ENCODE peak calls at places on chromosomes 6 and 20, in nine cellular contexts. T is stomach, Q is pancreas, F is coronary artery, G is mucosa of descending colon, W is GM20000, D is astrocyte of the spinal cord, Y is fibroblast of lung, O is heart right ventricle. C is an unnamed sample.

GRCh38 chr6:37487891-37488290 is 11.8 kb downstream of the CCDC167 start:
- DNase-seq in T (no peak), Q (peak), F (no peak), G (no peak), W (no peak), D (no peak), Y (no peak), O (no peak), C (no peak)

GRCh38 chr6:155224031-155224451 is 39.8 kb upstream of the CLDN20 start:
- DNase-seq in T (no peak), Q (no peak), F (no peak), G (no peak), W (peak), D (peak), Y (peak), O (no peak), C (no peak)

GRCh38 chr20:2692036-2692885 is at the start of gene EBF4:
- DNase-seq in T (peak), Q (peak), F (no peak), G (no peak), W (peak), D (no peak), Y (peak), O (peak), C (no peak)

GRCh38 chr6:74068945-74069570 is 373.1 kb downstream of the CD109 start:
- DNase-seq in T (no peak), Q (peak), F (no peak), G (no peak), W (no peak), D (peak), Y (peak), O (no peak), C (no peak)

GRCh38 chr6:166604911-166605310 is 18.4 kb upstream of the RAMACL start:
- DNase-seq in T (no peak), Q (no peak), F (no peak), G (no peak), W (no peak), D (no peak), Y (no peak), O (no peak), C (no peak)

GRCh38 chr20:55095745-55096450 is 620.5 kb downstream of the DOK5 start:
- DNase-seq in T (no peak), Q (no peak), F (no peak), G (no peak), W (no peak), D (no peak), Y (peak), O (no peak), C (no peak)

GRCh38 chr20:37202267-37202943 is 23.1 kb upstream of the MROH8 start:
- DNase-seq in T (no peak), Q (no peak), F (no peak), G (peak), W (no peak), D (peak), Y (peak), O (no peak), C (peak)

GRCh38 chr6:123091896-123092271 is 95.8 kb downstream of the CLVS2 start:
- DNase-seq in T (no peak), Q (no peak), F (no peak), G (no peak), W (no peak), D (no peak), Y (no peak), O (no peak), C (no peak)

GRCh38 chr6:44593539-44593944 is 206.0 kb downstream of the CDC5L start:
- DNase-seq in T (peak), Q (no peak), F (no peak), G (peak), W (peak), D (peak), Y (peak), O (no peak), C (no peak)

GRCh38 chr6:14799928-14800327 is 445.9 kb upstream of the JARID2 start:
- DNase-seq in T (peak), Q (no peak), F (no peak), G (peak), W (peak), D (peak), Y (peak), O (peak), C (no peak)

GRCh38 chr6:52576054-52576391 is 837 bp downstream of the TRAM2 start:
- DNase-seq in T (no peak), Q (no peak), F (no peak), G (no peak), W (no peak), D (no peak), Y (no peak), O (no peak), C (no peak)

GRCh38 chr20:38728911-38729642 is 4.8 kb downstream of the SLC32A1 start:
- DNase-seq in T (no peak), Q (no peak), F (no peak), G (no peak), W (peak), D (no peak), Y (no peak), O (no peak), C (no peak)

GRCh38 chr20:21048841-21049273 is 57.3 kb downstream of the LINC00237 start:
- DNase-seq in T (peak), Q (peak), F (no peak), G (peak), W (peak), D (no peak), Y (no peak), O (no peak), C (no peak)

GRCh38 chr6:33215761-33216649 is 7.7 kb downstream of the RING1 start:
- DNase-seq in T (no peak), Q (peak), F (no peak), G (no peak), W (no peak), D (no peak), Y (no peak), O (no peak), C (no peak)

GRCh38 chr6:116616757-116617093 is 446 bp downstream of the RSPH4A start:
- DNase-seq in T (no peak), Q (peak), F (peak), G (peak), W (peak), D (no peak), Y (peak), O (peak), C (no peak)

GRCh38 chr20:44642203-44643153 is 9.0 kb downstream of the ADA start:
- DNase-seq in T (peak), Q (peak), F (no peak), G (peak), W (peak), D (peak), Y (peak), O (peak), C (peak)

GRCh38 chr6:30443657-30444450 is 45.5 kb upstream of the HLA-E start:
- DNase-seq in T (no peak), Q (no peak), F (no peak), G (no peak), W (no peak), D (peak), Y (peak), O (no peak), C (no peak)
- TF ChIP-seq CTCF in T (no peak), Q (no peak), F (no peak), G (no peak), W (no peak), D (peak), Y (no peak), O (no peak), C (no peak)

GRCh38 chr6:162612613-162613012 is 115.0 kb downstream of the PRKN start:
- DNase-seq in T (no peak), Q (no peak), F (no peak), G (no peak), W (no peak), D (no peak), Y (no peak), O (no peak), C (no peak)
- TF ChIP-seq CTCF in T (no peak), Q (no peak), F (no peak), G (no peak), W (no peak), D (no peak), Y (no peak), O (no peak), C (no peak)

GRCh38 chr6:24910331-24910849 is 25.4 kb downstream of the RIPOR2 start:
- DNase-seq in T (no peak), Q (peak), F (no peak), G (no peak), W (peak), D (no peak), Y (peak), O (peak), C (no peak)
- TF ChIP-seq CTCF in T (no peak), Q (no peak), F (no peak), G (no peak), W (no peak), D (no peak), Y (no peak), O (peak), C (peak)

GRCh38 chr6:152954443-152954842 is 28.4 kb downstream of the FBXO5 start:
- DNase-seq in T (no peak), Q (no peak), F (no peak), G (no peak), W (peak), D (no peak), Y (no peak), O (no peak), C (no peak)
- TF ChIP-seq CTCF in T (no peak), Q (no peak), F (no peak), G (no peak), W (no peak), D (no peak), Y (no peak), O (no peak), C (no peak)

DNA sequence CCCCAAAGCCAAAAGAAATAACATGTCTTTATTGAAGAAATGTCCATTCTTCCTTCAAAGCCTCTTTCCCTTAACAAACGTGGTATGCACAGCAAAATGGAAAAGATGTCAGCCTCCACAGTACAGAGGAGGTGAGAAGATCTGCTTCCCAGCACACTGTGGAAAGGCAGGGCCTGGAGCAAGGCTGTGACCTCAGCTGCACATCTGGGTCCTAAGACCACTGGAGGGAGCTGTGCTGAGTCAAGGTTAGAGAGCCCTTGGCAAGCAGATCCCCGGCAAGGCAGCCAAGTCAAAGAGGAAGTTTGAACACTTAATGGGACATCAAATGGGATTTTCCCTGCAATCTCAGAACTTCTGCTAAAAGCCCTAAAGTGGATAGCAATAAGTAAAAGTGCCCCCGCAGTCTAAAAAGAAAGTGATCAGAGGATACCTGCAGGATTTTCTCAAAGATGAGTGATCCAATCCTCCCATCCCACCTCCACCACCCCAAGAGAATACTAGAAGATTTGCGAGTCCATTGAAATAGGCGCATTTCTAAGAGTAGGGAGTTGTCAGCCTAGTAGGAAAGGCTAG is 39.4 kb downstream of the UNC5CL start:
- DNase-seq in T (peak), Q (no peak), F (no peak), G (peak), W (peak), D (peak), Y (peak), O (peak), C (no peak)
- TF ChIP-seq CTCF in T (no peak), Q (no peak), F (no peak), G (no peak), W (peak), D (peak), Y (peak), O (peak), C (peak)

GRCh38 chr20:40637176-40637575 is 51.9 kb downstream of the MAFB start:
- DNase-seq in T (no peak), Q (no peak), F (no peak), G (no peak), W (no peak), D (no peak), Y (no peak), O (no peak), C (no peak)

GRCh38 chr20:40639956-40640355 is 49.1 kb downstream of the MAFB start:
- DNase-seq in T (no peak), Q (no peak), F (no peak), G (no peak), W (no peak), D (no peak), Y (no peak), O (no peak), C (no peak)

GRCh38 chr20:40640667-40641066 is 48.4 kb downstream of the MAFB start:
- DNase-seq in T (no peak), Q (no peak), F (no peak), G (no peak), W (no peak), D (no peak), Y (no peak), O (no peak), C (no peak)

GRCh38 chr20:40638414-40638813 is 50.6 kb downstream of the MAFB start:
- DNase-seq in T (no peak), Q (no peak), F (no peak), G (no peak), W (no peak), D (no peak), Y (no peak), O (no peak), C (no peak)

DNA sequence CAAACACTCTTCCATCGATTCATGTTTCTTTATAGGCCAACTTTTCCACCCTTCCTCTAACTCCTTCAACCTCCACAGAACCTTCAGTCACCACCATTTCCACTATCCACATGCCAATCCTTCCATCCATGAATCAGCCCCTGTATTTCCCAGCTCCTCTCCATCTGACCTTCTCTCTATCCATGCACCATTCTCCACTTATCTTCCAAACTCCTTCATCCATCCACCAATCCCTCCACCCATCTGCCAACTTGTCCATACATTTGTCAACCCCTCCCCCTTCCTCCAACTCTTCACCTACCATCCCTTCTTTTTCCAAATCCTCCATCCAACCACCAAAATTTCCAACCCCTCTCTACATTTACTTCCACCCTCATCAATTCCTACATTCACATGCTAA is 49.9 kb downstream of the MAFB start:
- DNase-seq in T (no peak), Q (no peak), F (no peak), G (no peak), W (no peak), D (no peak), Y (no peak), O (no peak), C (no peak)
- TF ChIP-seq CTCF in T (no peak), Q (no peak), F (no peak), G (no peak), W (no peak), D (no peak), Y (no peak), O (no peak), C (no peak)

DNA sequence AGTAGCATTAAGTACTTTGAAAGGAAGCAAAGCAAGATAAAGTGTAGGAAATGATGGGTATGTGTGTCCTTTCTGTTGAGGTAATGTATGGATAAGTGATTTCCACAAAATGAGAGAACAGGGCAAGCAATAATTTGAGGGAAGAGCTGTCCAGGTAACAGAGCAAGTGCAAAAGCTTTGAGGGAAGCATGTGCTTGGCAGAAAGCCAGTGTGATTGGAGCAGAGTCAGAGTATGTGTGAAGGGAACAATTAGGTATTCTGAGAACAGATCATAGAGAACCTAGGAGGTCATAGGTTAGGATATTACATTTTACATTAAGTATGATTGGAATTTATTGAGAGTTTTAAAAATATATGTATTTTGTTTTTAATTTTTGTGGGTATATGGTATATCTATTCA is 30.2 kb upstream of the MAN1A1 start:
- DNase-seq in T (no peak), Q (no peak), F (no peak), G (peak), W (no peak), D (no peak), Y (no peak), O (no peak), C (no peak)
- TF ChIP-seq CTCF in T (no peak), Q (no peak), F (no peak), G (no peak), W (no peak), D (no peak), Y (no peak), O (no peak), C (no peak)

DNA sequence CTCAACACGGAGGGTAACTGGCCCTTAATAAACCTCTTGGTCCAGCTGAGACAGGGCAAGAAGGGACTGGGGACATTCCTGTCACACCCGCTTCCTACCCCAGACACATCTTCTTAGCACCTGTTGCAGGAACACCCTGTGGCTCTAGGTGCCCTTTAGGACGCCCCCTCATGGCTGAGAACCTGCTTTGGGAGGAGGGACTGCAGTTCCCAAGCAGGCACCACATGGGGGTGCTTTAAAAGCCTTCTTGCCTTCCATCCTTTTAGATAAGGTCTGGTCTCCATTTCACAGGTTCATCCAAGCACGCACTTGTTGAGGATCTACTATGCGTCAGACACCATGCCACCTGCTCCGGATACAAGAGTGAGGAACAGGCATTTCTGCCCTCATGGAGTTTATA is 26.6 kb downstream of the NSFL1C start:
- DNase-seq in T (no peak), Q (no peak), F (no peak), G (peak), W (no peak), D (no peak), Y (no peak), O (no peak), C (no peak)
- TF ChIP-seq CTCF in T (no peak), Q (no peak), F (no peak), G (no peak), W (peak), D (peak), Y (peak), O (no peak), C (peak)

C was measured in AG09319.